ENCODE peak calls at places on chromosomes 12 and 14, in five cellular contexts. I, M, J, O and V are unnamed samples.

GRCh38 chr12:119229837-119230236 is 51.1 kb downstream of the HSPB8 start:
- DNase-seq in J (peak; percentile 91), M (peak; percentile 30), I (peak; percentile 94), O (peak; percentile 30), V (no peak)

GRCh38 chr12:52766351-52767019 is 10.7 kb downstream of the KRT76 start:
- DNase-seq in I (no peak), M (no peak), J (no peak), O (no peak), V (no peak)

GRCh38 chr12:80472912-80473500 is 29.0 kb downstream of the PTPRQ start:
- DNase-seq in J (peak; percentile 68), M (peak; percentile 70), I (peak; percentile 15), O (peak; percentile 21), V (peak; percentile 4)

GRCh38 chr12:69415471-69416275 is 54.5 kb upstream of the FRS2 start:
- DNase-seq in O (peak; percentile 73), I (peak; percentile 70), M (peak; percentile 29), J (peak; percentile 87), V (no peak)

GRCh38 chr12:102401087-102401486 is 79.3 kb downstream of the IGF1 start:
- DNase-seq in J (no peak), M (no peak), I (no peak), O (no peak), V (no peak)

GRCh38 chr14:65485516-65485915 is 73.0 kb downstream of the FUT8 start:
- DNase-seq in O (no peak), J (peak; percentile 25), I (no peak), M (no peak), V (no peak)

GRCh38 chr12:83042441-83043215 is 355.9 kb downstream of the TMTC2 start:
- DNase-seq in J (peak; percentile 18), I (no peak), O (peak; percentile 91), M (no peak), V (no peak)

GRCh38 chr14:39055786-39056474 is 47.1 kb downstream of the SEC23A start:
- DNase-seq in J (peak; percentile 5), O (no peak), M (peak; percentile 2), I (no peak), V (no peak)

GRCh38 chr12:117092886-117093285 is 6.3 kb downstream of the TESC start:
- DNase-seq in J (no peak), O (no peak), M (no peak), I (no peak), V (no peak)

GRCh38 chr12:122449317-122449716 is 26.8 kb upstream of the CLIP1 start:
- DNase-seq in J (no peak), I (no peak), O (no peak), M (no peak), V (peak; percentile 42)

GRCh38 chr14:45968037-45968436 is 683.5 kb downstream of the RPL10L start:
- DNase-seq in O (no peak), M (no peak), J (no peak), I (no peak), V (no peak)

GRCh38 chr12:22048351-22049041 is 2.5 kb downstream of the CMAS start:
- DNase-seq in O (peak; percentile 8), I (no peak), M (no peak), J (peak; percentile 64), V (no peak)

GRCh38 chr14:100568998-100569733 is 18.1 kb downstream of the BEGAIN start:
- DNase-seq in J (no peak), M (no peak), O (no peak), I (no peak), V (no peak)

GRCh38 chr12:89098390-89099102 is 253.8 kb downstream of the DUSP6 start:
- DNase-seq in O (no peak), J (peak; percentile 85), M (peak; percentile 39), I (peak; percentile 54), V (no peak)

GRCh38 chr14:95085321-95085720 is 72.0 kb downstream of the DICER1 start:
- DNase-seq in M (no peak), J (no peak), I (no peak), O (no peak), V (no peak)

GRCh38 chr12:77010637-77011548 is 54.5 kb downstream of the E2F7 start:
- DNase-seq in I (peak; percentile 76), O (peak; percentile 90), M (peak; percentile 75), J (peak; percentile 85), V (no peak)

GRCh38 chr14:100835278-100836052 is 9.5 kb downstream of the MEG3 start:
- DNase-seq in I (no peak), M (no peak), O (no peak), J (no peak), V (no peak)

GRCh38 chr14:87044807-87045206 is 948.2 kb downstream of the GALC start:
- DNase-seq in J (no peak), O (no peak), I (no peak), M (no peak), V (no peak)

GRCh38 chr12:132391326-132392041 is 62.1 kb upstream of the GALNT9 start:
- DNase-seq in M (no peak), I (no peak), O (no peak), J (no peak), V (no peak)

GRCh38 chr14:101598571-101599233 is 37.4 kb downstream of the DIO3 start:
- DNase-seq in M (no peak), J (no peak), I (no peak), O (no peak), V (no peak)

GRCh38 chr12:3967556-3968160 is 94.5 kb upstream of the PARP11 start:
- DNase-seq in J (no peak), O (no peak), M (no peak), I (no peak), V (no peak)

GRCh38 chr12:57603758-57604453 is 718 bp upstream of the DTX3 start:
- DNase-seq in M (no peak), J (peak; percentile 75), O (peak; percentile 89), I (peak; percentile 63), V (no peak)

GRCh38 chr14:74891870-74892269 is 10.2 kb downstream of the DLST start:
- DNase-seq in I (no peak), J (no peak), M (no peak), O (no peak), V (no peak)

GRCh38 chr14:55938249-55938791 is 179.9 kb upstream of the PELI2 start:
- DNase-seq in J (no peak), M (no peak), O (peak; percentile 73), I (no peak), V (peak; percentile 26)

GRCh38 chr12:89348894-89349669 is 3.2 kb downstream of the DUSP6 start:
- DNase-seq in M (no peak), I (no peak), J (no peak), O (no peak), V (no peak)

GRCh38 chr14:46250113-46250703 is 401.4 kb downstream of the RPL10L start:
- DNase-seq in O (no peak), I (peak; percentile 18), J (peak; percentile 58), M (peak; percentile 27), V (no peak)

GRCh38 chr14:80447396-80447795 is 236.1 kb upstream of the DIO2 start:
- DNase-seq in O (no peak), M (no peak), I (no peak), J (no peak), V (no peak)

GRCh38 chr12:114327765-114328164 is 78.2 kb downstream of the TBX5 start:
- DNase-seq in O (no peak), I (no peak), J (no peak), M (no peak), V (no peak)

GRCh38 chr12:12724421-12725085 is 7.4 kb downstream of the CDKN1B start:
- DNase-seq in M (no peak), J (peak; percentile 30), I (peak; percentile 37), O (peak; percentile 40), V (no peak)

GRCh38 chr14:41403360-41403759 is 203.3 kb upstream of the LRFN5 start:
- DNase-seq in J (peak; percentile 75), M (no peak), O (no peak), I (no peak), V (no peak)

GRCh38 chr12:54357802-54358619 is 6.3 kb downstream of the GPR84 start:
- DNase-seq in J (no peak), M (peak; percentile 82), I (no peak), O (peak; percentile 94), V (no peak)

GRCh38 chr12:118404876-118405521 is 28.6 kb downstream of the SUDS3 start:
- DNase-seq in M (peak; percentile 58), O (peak; percentile 75), I (peak; percentile 60), J (peak; percentile 94), V (peak; percentile 14)